ENCODE peak calls at places on chromosomes 6 and 20, in eight cellular contexts. One of them, this sample, is unnamed.

GRCh38 chr20:12156252-12156651 is 238.6 kb downstream of the BTBD3 start:
- DNase-seq in frontal cortex: no peak
- DNase-seq in DND-41: no peak
- DNase-seq in progenitor cell of endocrine pancreas: no peak
- DNase-seq in H1: no peak
- DNase-seq in epithelial cell of esophagus: no peak
- DNase-seq in RPMI7951: no peak
- DNase-seq in germinal center: no peak
- DNase-seq in this sample: no peak

GRCh38 chr20:3172933-3173581 is at the start of gene LZTS3:
- DNase-seq in frontal cortex: peak
- DNase-seq in DND-41: peak
- DNase-seq in progenitor cell of endocrine pancreas: peak
- DNase-seq in H1: peak
- DNase-seq in epithelial cell of esophagus: peak
- DNase-seq in RPMI7951: peak
- DNase-seq in germinal center: peak
- DNase-seq in this sample: peak

GRCh38 chr6:36592221-36592655 is 1.9 kb upstream of the SRSF3 start:
- DNase-seq in frontal cortex: no peak
- DNase-seq in DND-41: peak
- DNase-seq in progenitor cell of endocrine pancreas: no peak
- DNase-seq in H1: no peak
- DNase-seq in epithelial cell of esophagus: no peak
- DNase-seq in RPMI7951: no peak
- DNase-seq in germinal center: peak
- DNase-seq in this sample: no peak

GRCh38 chr6:169960531-169960890 is 209.1 kb downstream of the ERMARD start:
- DNase-seq in frontal cortex: no peak
- DNase-seq in DND-41: no peak
- DNase-seq in progenitor cell of endocrine pancreas: no peak
- DNase-seq in H1: no peak
- DNase-seq in epithelial cell of esophagus: no peak
- DNase-seq in RPMI7951: no peak
- DNase-seq in germinal center: no peak
- DNase-seq in this sample: no peak

GRCh38 chr6:16592550-16592892 is 168.7 kb downstream of the ATXN1 start:
- DNase-seq in frontal cortex: no peak
- DNase-seq in DND-41: no peak
- DNase-seq in progenitor cell of endocrine pancreas: no peak
- DNase-seq in H1: no peak
- DNase-seq in epithelial cell of esophagus: no peak
- DNase-seq in RPMI7951: no peak
- DNase-seq in germinal center: no peak
- DNase-seq in this sample: no peak

GRCh38 chr20:32088759-32089158 is 20.8 kb upstream of the TM9SF4 start:
- DNase-seq in frontal cortex: no peak
- DNase-seq in DND-41: no peak
- DNase-seq in progenitor cell of endocrine pancreas: no peak
- DNase-seq in H1: no peak
- DNase-seq in epithelial cell of esophagus: no peak
- DNase-seq in RPMI7951: no peak
- DNase-seq in germinal center: no peak
- DNase-seq in this sample: no peak

GRCh38 chr20:60473240-60473639 is 515.0 kb downstream of the CDH26 start:
- DNase-seq in frontal cortex: no peak
- DNase-seq in DND-41: no peak
- DNase-seq in progenitor cell of endocrine pancreas: no peak
- DNase-seq in H1: no peak
- DNase-seq in epithelial cell of esophagus: no peak
- DNase-seq in RPMI7951: no peak
- DNase-seq in germinal center: no peak
- DNase-seq in this sample: no peak

GRCh38 chr6:105879902-105880547 is 206.1 kb upstream of the PRDM1 start:
- DNase-seq in frontal cortex: no peak
- DNase-seq in DND-41: no peak
- DNase-seq in progenitor cell of endocrine pancreas: no peak
- DNase-seq in H1: no peak
- DNase-seq in epithelial cell of esophagus: no peak
- DNase-seq in RPMI7951: no peak
- DNase-seq in germinal center: no peak
- DNase-seq in this sample: no peak

GRCh38 chr20:53606364-53606985 is 12.8 kb upstream of the ZNF217 start:
- DNase-seq in frontal cortex: no peak
- DNase-seq in DND-41: peak
- DNase-seq in progenitor cell of endocrine pancreas: no peak
- DNase-seq in H1: no peak
- DNase-seq in epithelial cell of esophagus: no peak
- DNase-seq in RPMI7951: peak
- DNase-seq in germinal center: no peak
- DNase-seq in this sample: no peak

GRCh38 chr20:38935285-38935684 is 9.1 kb downstream of the FAM83D start:
- DNase-seq in frontal cortex: no peak
- DNase-seq in DND-41: no peak
- DNase-seq in progenitor cell of endocrine pancreas: no peak
- DNase-seq in H1: no peak
- DNase-seq in epithelial cell of esophagus: peak
- DNase-seq in RPMI7951: peak
- DNase-seq in germinal center: no peak
- DNase-seq in this sample: no peak

GRCh38 chr6:140773276-140773675 is 1359.4 kb upstream of the GJE1 start:
- DNase-seq in frontal cortex: no peak
- DNase-seq in DND-41: no peak
- DNase-seq in progenitor cell of endocrine pancreas: no peak
- DNase-seq in H1: no peak
- DNase-seq in epithelial cell of esophagus: peak
- DNase-seq in RPMI7951: peak
- DNase-seq in germinal center: no peak
- DNase-seq in this sample: no peak

GRCh38 chr6:31896493-31896855 is 1.0 kb downstream of the EHMT2 start:
- DNase-seq in frontal cortex: no peak
- DNase-seq in DND-41: no peak
- DNase-seq in progenitor cell of endocrine pancreas: no peak
- DNase-seq in H1: no peak
- DNase-seq in epithelial cell of esophagus: no peak
- DNase-seq in RPMI7951: no peak
- DNase-seq in germinal center: no peak
- DNase-seq in this sample: no peak

GRCh38 chr6:27565839-27566779 is 93.2 kb upstream of the ZNF184 start:
- DNase-seq in frontal cortex: no peak
- DNase-seq in DND-41: no peak
- DNase-seq in progenitor cell of endocrine pancreas: peak
- DNase-seq in H1: peak
- DNase-seq in epithelial cell of esophagus: peak
- DNase-seq in RPMI7951: peak
- DNase-seq in germinal center: no peak
- DNase-seq in this sample: no peak

GRCh38 chr6:168408504-168409136 is 32.4 kb upstream of the SMOC2 start:
- DNase-seq in frontal cortex: no peak
- DNase-seq in DND-41: no peak
- DNase-seq in progenitor cell of endocrine pancreas: no peak
- DNase-seq in H1: peak
- DNase-seq in epithelial cell of esophagus: no peak
- DNase-seq in RPMI7951: no peak
- DNase-seq in germinal center: no peak
- DNase-seq in this sample: no peak

GRCh38 chr6:39225946-39226437 is 3.3 kb downstream of the KCNK5 start:
- DNase-seq in frontal cortex: no peak
- DNase-seq in DND-41: peak
- DNase-seq in progenitor cell of endocrine pancreas: no peak
- DNase-seq in H1: no peak
- DNase-seq in epithelial cell of esophagus: no peak
- DNase-seq in RPMI7951: no peak
- DNase-seq in germinal center: no peak
- DNase-seq in this sample: no peak

GRCh38 chr6:134257516-134257915 is 60.4 kb downstream of the SGK1 start:
- DNase-seq in frontal cortex: no peak
- DNase-seq in DND-41: no peak
- DNase-seq in progenitor cell of endocrine pancreas: no peak
- DNase-seq in H1: no peak
- DNase-seq in epithelial cell of esophagus: no peak
- DNase-seq in RPMI7951: no peak
- DNase-seq in germinal center: no peak
- DNase-seq in this sample: no peak

GRCh38 chr6:28824793-28825731 is 98.7 kb downstream of the TRIM27 start:
- DNase-seq in frontal cortex: no peak
- DNase-seq in DND-41: no peak
- DNase-seq in progenitor cell of endocrine pancreas: no peak
- DNase-seq in H1: no peak
- DNase-seq in epithelial cell of esophagus: no peak
- DNase-seq in RPMI7951: no peak
- DNase-seq in germinal center: no peak
- DNase-seq in this sample: no peak

GRCh38 chr6:130322673-130323268 is 43.0 kb upstream of the TMEM200A start:
- DNase-seq in frontal cortex: peak
- DNase-seq in DND-41: peak
- DNase-seq in progenitor cell of endocrine pancreas: no peak
- DNase-seq in H1: no peak
- DNase-seq in epithelial cell of esophagus: peak
- DNase-seq in RPMI7951: peak
- DNase-seq in germinal center: peak
- DNase-seq in this sample: peak